ENCODE peak calls at places on chromosomes 7 and 10, in nine cellular contexts. O is non-pigmented ciliary epithelial cell; L is endothelial cell; X is AG04449; C is CD8-positive, alpha-beta memory T cell; R is left ventricle myocardium inferior; K is KG1; W is BJ; P is iris pigment epithelial cell. A is an unnamed sample.

GRCh38 chr7:1931951-1932270 is 261.8 kb downstream of the ELFN1 start:
- DNase-seq in O (no peak), L (no peak), X (no peak), C (no peak), R (no peak), K (no peak), W (no peak), P (no peak), A (no peak)

GRCh38 chr10:5314866-5315265 is 49.9 kb upstream of the UCN3 start:
- DNase-seq in O (no peak), L (no peak), X (no peak), C (no peak), R (no peak), K (no peak), W (no peak), P (no peak), A (no peak)

GRCh38 chr7:29231671-29232267 is 37.2 kb downstream of the CHN2 start:
- DNase-seq in O (no peak), L (no peak), X (no peak), C (no peak), R (no peak), K (no peak), W (no peak), P (no peak), A (no peak)

GRCh38 chr10:97701438-97702064 is 12.0 kb upstream of the MARVELD1 start:
- DNase-seq in O (no peak), L (peak), X (no peak), C (peak), R (no peak), K (peak), W (no peak), P (peak), A (no peak)

GRCh38 chr7:115707684-115708341 is 322.8 kb downstream of the TFEC start:
- DNase-seq in O (no peak), L (no peak), X (no peak), C (no peak), R (no peak), K (no peak), W (no peak), P (no peak), A (no peak)

GRCh38 chr7:35728412-35729060 is 33.6 kb upstream of the HERPUD2 start:
- DNase-seq in O (no peak), L (no peak), X (no peak), C (no peak), R (no peak), K (no peak), W (no peak), P (no peak), A (no peak)

GRCh38 chr10:69343905-69344304 is 65.6 kb downstream of the HK1 start:
- DNase-seq in O (no peak), L (no peak), X (no peak), C (no peak), R (no peak), K (no peak), W (no peak), P (no peak), A (no peak)

GRCh38 chr10:119235381-119235780 is 28.0 kb downstream of the GRK5 start:
- DNase-seq in O (no peak), L (no peak), X (no peak), C (no peak), R (peak), K (no peak), W (no peak), P (peak), A (no peak)

GRCh38 chr10:77513220-77513619 is 124.4 kb downstream of the KCNMA1 start:
- DNase-seq in O (no peak), L (no peak), X (no peak), C (no peak), R (no peak), K (no peak), W (no peak), P (no peak), A (no peak)

GRCh38 chr7:25392571-25393338 is 164.5 kb upstream of the NPVF start:
- DNase-seq in O (no peak), L (no peak), X (no peak), C (no peak), R (no peak), K (no peak), W (no peak), P (no peak), A (no peak)

A was measured in right lobe of liver.